ENCODE peak calls at places on chromosomes 6 and 20, in eight cellular contexts. Q is psoas muscle; F is upper lobe of left lung; C is stomach; K is CD8-positive, alpha-beta memory T cell; A is tibial nerve; Y is body of pancreas; X is lower lobe of right lung. U is an unnamed sample.
A peak's percentile ranks its signal among the peaks of the same experiment; 100 is the strongest.

GRCh38 chr6:163122365-163122764 is 292.2 kb upstream of the QKI start:
- DNase-seq in Q (no peak), F (no peak), C (no peak), K (no peak), A (no peak), Y (no peak), X (no peak), U (no peak)

GRCh38 chr6:22145823-22146379 is 150.9 kb downstream of the PRL start:
- DNase-seq in Q (no peak), F (no peak), C (no peak), K (no peak), A (no peak), Y (no peak), X (no peak), U (peak; percentile 63)

GRCh38 chr20:4898845-4899244 is 102.5 kb downstream of the SLC23A2 start:
- DNase-seq in Q (no peak), F (no peak), C (no peak), K (no peak), A (no peak), Y (no peak), X (no peak), U (no peak)

GRCh38 chr6:17169291-17169690 is 67.4 kb downstream of the STMND1 start:
- DNase-seq in Q (peak; percentile 52), F (no peak), C (no peak), K (no peak), A (no peak), Y (no peak), X (no peak), U (no peak)

GRCh38 chr6:164502838-164503237 is 806.6 kb downstream of the C6orf118 start:
- DNase-seq in Q (no peak), F (no peak), C (no peak), K (no peak), A (no peak), Y (no peak), X (no peak), U (no peak)

GRCh38 chr20:25706793-25707192 is 10.1 kb upstream of the ZNF337 start:
- DNase-seq in Q (no peak), F (no peak), C (no peak), K (peak; percentile 31), A (no peak), Y (no peak), X (no peak), U (no peak)

GRCh38 chr6:36519352-36519751 is 27.9 kb downstream of the STK38 start:
- DNase-seq in Q (no peak), F (no peak), C (no peak), K (no peak), A (no peak), Y (no peak), X (no peak), U (no peak)

GRCh38 chr6:105896052-105896820 is 189.9 kb upstream of the PRDM1 start:
- DNase-seq in Q (no peak), F (no peak), C (no peak), K (no peak), A (peak; percentile 23), Y (no peak), X (no peak), U (no peak)

GRCh38 chr6:16002332-16003196 is 126.3 kb upstream of the MYLIP start:
- DNase-seq in Q (no peak), F (no peak), C (no peak), K (no peak), A (no peak), Y (no peak), X (no peak), U (no peak)

GRCh38 chr6:105510746-105511145 is 107.9 kb upstream of the PREP start:
- DNase-seq in Q (no peak), F (no peak), C (no peak), K (no peak), A (no peak), Y (no peak), X (no peak), U (no peak)

GRCh38 chr6:157063176-157063934 is 260.0 kb downstream of the TMEM242 start:
- DNase-seq in Q (no peak), F (no peak), C (no peak), K (no peak), A (no peak), Y (no peak), X (no peak), U (no peak)

GRCh38 chr6:127515234-127515793 is 3.8 kb downstream of the MTCL3 start:
- DNase-seq in Q (no peak), F (no peak), C (no peak), K (no peak), A (no peak), Y (no peak), X (no peak), U (no peak)

GRCh38 chr6:23537828-23538227 is 588.2 kb upstream of the NRSN1 start:
- DNase-seq in Q (no peak), F (no peak), C (no peak), K (no peak), A (no peak), Y (no peak), X (no peak), U (no peak)

GRCh38 chr20:58723628-58723984 is 31.0 kb downstream of the NPEPL1 start:
- DNase-seq in Q (no peak), F (no peak), C (no peak), K (no peak), A (no peak), Y (no peak), X (no peak), U (no peak)

DNA sequence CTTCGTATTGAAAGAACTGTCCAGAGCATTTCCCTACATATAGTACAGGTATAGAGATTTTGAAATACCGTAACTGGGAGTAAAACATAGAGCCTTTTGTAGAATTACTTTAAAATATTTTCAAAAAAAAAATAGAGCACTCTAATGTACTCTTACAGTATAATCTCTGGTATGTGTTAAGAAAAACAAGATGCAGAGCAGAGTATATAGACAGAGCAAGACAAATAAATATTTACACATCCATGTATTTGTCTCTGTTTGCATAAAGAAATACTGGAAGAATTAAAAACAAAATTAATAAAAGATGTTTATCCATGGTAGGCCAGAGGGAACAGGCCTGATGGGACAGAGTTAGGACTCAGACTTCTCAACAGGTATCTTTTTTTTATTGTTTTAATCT is 28.0 kb upstream of the SUMO4 start:
- DNase-seq in Q (no peak), F (no peak), C (no peak), K (no peak), A (no peak), Y (no peak), X (no peak), U (no peak)
- H3K4me1 ChIP-seq in Q (peaks cover 18% of the 10 kb centered on the region), F (no peaks in the 10 kb centered on the region), C (peaks cover 64% of the 10 kb centered on the region), K (peaks cover 45% of the 10 kb centered on the region), A (peaks cover 6% of the 10 kb centered on the region), Y (peaks cover 14% of the 10 kb centered on the region), X (no peaks in the 10 kb centered on the region), U (peaks cover 6% of the 10 kb centered on the region)

DNA sequence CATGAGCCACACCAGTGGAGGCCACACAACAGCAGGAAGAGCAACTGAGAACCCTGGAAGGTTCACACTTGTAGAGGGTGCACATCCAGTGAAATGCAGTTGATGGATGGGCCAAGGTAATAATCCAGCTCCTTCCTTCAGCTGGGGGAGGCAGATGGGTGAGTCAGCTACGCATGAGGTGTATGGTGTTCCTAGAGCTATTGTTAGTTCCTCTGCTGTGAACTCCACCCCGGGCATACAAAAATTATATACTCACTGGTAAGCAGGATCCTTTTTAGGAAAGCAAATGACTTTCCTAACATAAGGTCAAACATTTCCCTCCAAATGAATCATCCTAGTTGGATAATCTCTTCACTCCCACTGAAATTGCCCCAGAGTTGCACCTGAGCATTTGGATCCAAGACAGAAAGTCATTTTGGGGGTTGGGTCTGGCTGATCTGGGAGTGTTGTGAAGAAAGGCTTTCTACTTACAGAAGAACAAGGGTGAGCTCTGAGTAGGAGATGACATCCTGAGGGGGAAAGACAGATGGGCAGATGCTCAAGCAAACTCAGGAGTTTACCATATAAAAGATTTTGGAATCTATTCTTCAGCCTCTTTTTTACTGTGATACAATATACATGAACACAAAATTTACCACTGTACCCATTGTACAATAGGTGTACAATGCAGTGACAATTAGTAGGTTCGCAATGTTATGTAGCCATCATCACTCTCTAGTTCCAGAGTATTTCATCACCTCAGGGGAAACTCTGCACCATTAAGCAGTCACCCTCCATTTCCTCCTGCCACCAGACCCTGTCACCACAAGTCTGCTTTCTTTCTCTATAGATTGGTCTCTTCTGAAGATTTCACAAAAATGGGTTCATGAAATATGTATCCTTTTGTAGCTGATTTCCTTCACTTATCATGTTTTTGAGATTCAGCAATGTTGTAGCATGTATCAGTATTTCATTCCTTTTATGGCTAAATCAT is 11.1 kb downstream of the HLA-F start:
- DNase-seq in Q (no peak), F (no peak), C (no peak), K (no peak), A (no peak), Y (no peak), X (no peak), U (no peak)
- H3K4me3 ChIP-seq in Q (no peak overlapping the region), F (no peak overlapping the region), C (no peak overlapping the region), K (no peak overlapping the region), A (no peak overlapping the region), Y (no peak overlapping the region), X (no peak overlapping the region), U (no peak overlapping the region)

GRCh38 chr6:24696097-24696496 is 22.9 kb downstream of the C6orf62 start:
- DNase-seq in Q (no peak), F (no peak), C (no peak), K (no peak), A (no peak), Y (no peak), X (no peak), U (no peak)

GRCh38 chr6:24704468-24704867 is 14.5 kb downstream of the C6orf62 start:
- DNase-seq in Q (no peak), F (no peak), C (no peak), K (no peak), A (no peak), Y (no peak), X (no peak), U (no peak)

GRCh38 chr6:24702720-24703282 is 16.2 kb downstream of the C6orf62 start:
- DNase-seq in Q (no peak), F (no peak), C (no peak), K (no peak), A (no peak), Y (no peak), X (no peak), U (no peak)

GRCh38 chr6:24694198-24694597 is 24.8 kb downstream of the C6orf62 start:
- DNase-seq in Q (no peak), F (no peak), C (no peak), K (no peak), A (no peak), Y (no peak), X (no peak), U (no peak)

GRCh38 chr6:24699521-24700359 is 19.2 kb downstream of the C6orf62 start:
- DNase-seq in Q (no peak), F (no peak), C (no peak), K (no peak), A (no peak), Y (no peak), X (no peak), U (no peak)
- H3K4me1 ChIP-seq in Q (no peaks in the 10 kb centered on the region), F (peaks cover 3% of the 10 kb centered on the region), C (peaks cover 20% of the 10 kb centered on the region), K (no peaks in the 10 kb centered on the region), A (peaks cover 7% of the 10 kb centered on the region), Y (peaks cover 18% of the 10 kb centered on the region), X (no peaks in the 10 kb centered on the region), U (peaks cover 4% of the 10 kb centered on the region)

DNA sequence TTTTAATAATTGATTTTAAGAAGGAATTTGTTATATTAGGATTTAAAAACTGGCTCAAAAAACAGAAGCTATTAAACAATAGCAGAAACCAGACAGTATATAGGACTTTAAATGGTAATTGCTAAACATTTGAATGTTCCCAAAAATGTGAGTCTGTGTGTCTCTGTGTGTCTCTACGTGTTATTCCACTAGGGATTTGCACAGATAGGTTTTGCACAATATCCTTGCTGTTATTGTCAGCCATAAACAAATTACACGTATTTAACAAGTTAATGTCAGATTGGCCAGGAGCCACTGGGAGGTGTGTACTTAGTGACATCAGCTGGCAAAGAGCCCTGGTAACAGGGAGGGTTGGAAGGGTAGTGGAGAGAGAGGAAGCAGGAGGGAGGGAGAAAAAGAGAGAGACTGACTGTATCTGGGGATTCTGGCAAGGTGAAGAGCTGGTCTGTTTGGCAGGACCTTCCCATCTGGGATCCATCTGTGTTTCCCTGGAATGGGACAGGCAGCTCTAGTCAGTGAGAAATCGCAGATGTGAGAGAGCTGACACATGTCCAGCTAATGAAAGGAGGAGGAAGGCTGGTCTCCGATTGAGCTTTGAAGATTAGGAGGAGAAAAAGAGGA is 72.2 kb downstream of the CBFA2T2 start:
- DNase-seq in Q (peak; percentile 57), F (peak; percentile 41), C (peak; percentile 83), K (no peak), A (peak; percentile 55), Y (peak; percentile 92), X (no peak), U (peak; percentile 83)
- H3K4me3 ChIP-seq in Q (no peak overlapping the region), F (no peak overlapping the region), C (peak overlapping the region; percentile 16), K (no peak overlapping the region), A (no peak overlapping the region), Y (no peak overlapping the region), X (no peak overlapping the region), U (peak overlapping the region; percentile 17)